ENCODE peak calls at places on chromosomes 4 and X, in six cellular contexts. J is HTR-8/SVneo; Z is GDM1; K is NCI-H524; N is stimulated activated CD8-positive, alpha-beta memory T cell treated with anti-CD3 and anti-CD28 coated beads, Interleukin-12 subunit alpha, Interleukin-12 subunit beta, amount 100 ng/mL, for 4 hours; E is EH. Y is an unnamed sample.

GRCh38 chr4:37648084-37648817 is 37.9 kb downstream of the RELL1 start:
- DNase-seq in J (peak), Z (no peak), K (no peak), N (no peak), E (peak), Y (no peak)

GRCh38 chr4:164948943-164949342 is 28.5 kb downstream of the TRIM61 start:
- DNase-seq in J (no peak), Z (no peak), K (no peak), N (no peak), E (no peak), Y (no peak)

GRCh38 chr4:88320174-88320779 is 35.9 kb upstream of the PPM1K start:
- DNase-seq in J (no peak), Z (no peak), K (no peak), N (no peak), E (no peak), Y (no peak)

GRCh38 chr4:9923195-9923812 is 98.0 kb downstream of the SLC2A9 start:
- DNase-seq in J (no peak), Z (no peak), K (no peak), N (no peak), E (no peak), Y (no peak)

GRCh38 chr4:102533916-102534315 is 32.8 kb downstream of the NFKB1 start:
- DNase-seq in J (no peak), Z (no peak), K (no peak), N (no peak), E (no peak), Y (no peak)

GRCh38 chr4:24535399-24535798 is 49.0 kb downstream of the DHX15 start:
- DNase-seq in J (no peak), Z (no peak), K (no peak), N (no peak), E (no peak), Y (no peak)

GRCh38 chr4:184911310-184911709 is 85.5 kb upstream of the ACSL1 start:
- DNase-seq in J (no peak), Z (no peak), K (no peak), N (no peak), E (peak), Y (no peak)

GRCh38 chr4:7332216-7333023 is 102.3 kb downstream of the PSAPL1 start:
- DNase-seq in J (peak), Z (no peak), K (peak), N (no peak), E (peak), Y (no peak)

GRCh38 chr4:7420661-7421040 is 14.1 kb downstream of the PSAPL1 start:
- DNase-seq in J (no peak), Z (no peak), K (peak), N (no peak), E (no peak), Y (no peak)

GRCh38 chrX:18042776-18043175 is 177.9 kb downstream of the BEND2 start:
- DNase-seq in J (no peak), Z (no peak), K (no peak), N (no peak), E (no peak), Y (no peak)

GRCh38 chr4:125703443-125703842 is 388.7 kb downstream of the FAT4 start:
- DNase-seq in J (no peak), Z (no peak), K (no peak), N (no peak), E (peak), Y (no peak)

GRCh38 chr4:108060164-108060563 is 70.5 kb downstream of the HADH start:
- DNase-seq in J (peak), Z (peak), K (no peak), N (no peak), E (peak), Y (no peak)

GRCh38 chr4:55947912-55948725 is 626 bp upstream of the CEP135 start:
- DNase-seq in J (peak), Z (no peak), K (no peak), N (no peak), E (peak), Y (peak)

GRCh38 chr4:10006236-10006603 is 15.1 kb downstream of the SLC2A9 start:
- DNase-seq in J (no peak), Z (no peak), K (no peak), N (no peak), E (peak), Y (peak)

GRCh38 chrX:123237271-123237670 is 53.2 kb downstream of the GRIA3 start:
- DNase-seq in J (no peak), Z (no peak), K (no peak), N (no peak), E (no peak), Y (no peak)

GRCh38 chrX:119292445-119292844 is 56.4 kb downstream of the PGRMC1 start:
- DNase-seq in J (no peak), Z (no peak), K (no peak), N (no peak), E (peak), Y (no peak)

GRCh38 chr4:15586046-15586445 is 69.1 kb downstream of the FBXL5 start:
- DNase-seq in J (no peak), Z (no peak), K (no peak), N (no peak), E (no peak), Y (no peak)

GRCh38 chr4:6749340-6750171 is 33.0 kb upstream of the KIAA0232 start:
- DNase-seq in J (peak), Z (no peak), K (no peak), N (no peak), E (peak), Y (no peak)

GRCh38 chr4:10078481-10079233 is 37.9 kb downstream of the WDR1 start:
- DNase-seq in J (no peak), Z (no peak), K (no peak), N (no peak), E (no peak), Y (no peak)

GRCh38 chr4:40585201-40585789 is 44.4 kb downstream of the RBM47 start:
- DNase-seq in J (no peak), Z (no peak), K (no peak), N (no peak), E (no peak), Y (no peak)

GRCh38 chr4:142824368-142824767 is 21.7 kb downstream of the INPP4B start:
- DNase-seq in J (no peak), Z (no peak), K (no peak), N (no peak), E (peak), Y (no peak)

GRCh38 chr4:61277785-61278184 is 77.7 kb downstream of the ADGRL3 start:
- DNase-seq in J (no peak), Z (no peak), K (peak), N (no peak), E (no peak), Y (no peak)

GRCh38 chr4:92305148-92305877 is 1.5 kb downstream of the GRID2 start:
- DNase-seq in J (peak), Z (no peak), K (peak), N (no peak), E (peak), Y (no peak)

GRCh38 chrX:150683536-150684146 is 9.6 kb upstream of the MTMR1 start:
- DNase-seq in J (no peak), Z (peak), K (peak), N (no peak), E (peak), Y (no peak)

GRCh38 chr4:180086480-180087170 is 2156.6 kb upstream of the TENM3 start:
- DNase-seq in J (no peak), Z (no peak), K (no peak), N (no peak), E (no peak), Y (no peak)

Y was measured in GF-D8.